ENCODE peak calls at places on chromosomes 13 and 19, in eight cellular contexts. N, G, A, I, C, K, F and H are unnamed samples.

GRCh38 chr13:101623469-101624209 is 171.2 kb downstream of the ITGBL1 start:
- DNase-seq in F (no peak), N (peak; percentile 36), I (no peak), G (no peak), K (peak; percentile 7), A (no peak), C (no peak), H (no peak)

GRCh38 chr19:48539503-48540096 is 12.4 kb upstream of the SULT2B1 start:
- DNase-seq in K (no peak), G (peak; percentile 30), A (peak; percentile 59), F (no peak), C (no peak), N (peak; percentile 80), I (no peak), H (no peak)

GRCh38 chr13:49219647-49220034 is 497 bp upstream of the MLNR start:
- DNase-seq in K (no peak), G (peak; percentile 10), N (peak; percentile 18), C (no peak), A (no peak), I (no peak), F (no peak), H (no peak)

GRCh38 chr13:66009241-66009640 is 1220.9 kb downstream of the PCDH9 start:
- DNase-seq in G (no peak), C (no peak), N (no peak), I (no peak), F (no peak), A (no peak), K (no peak), H (no peak)

GRCh38 chr19:34598217-34599155 is 78.5 kb downstream of the SCGB2B2 start:
- DNase-seq in I (no peak), A (no peak), G (no peak), N (no peak), F (peak; percentile 46), C (no peak), K (no peak), H (no peak)

GRCh38 chr13:48446454-48446853 is 33.5 kb upstream of the LPAR6 start:
- DNase-seq in C (no peak), F (no peak), A (no peak), G (no peak), I (no peak), N (peak; percentile 72), K (peak; percentile 3), H (no peak)

GRCh38 chr13:98233127-98233526 is 56.1 kb upstream of the RNF113B start:
- DNase-seq in A (no peak), G (no peak), C (no peak), F (no peak), N (no peak), K (no peak), I (no peak), H (no peak)

GRCh38 chr13:90545070-90545840 is 802.2 kb upstream of the MIR17HG start:
- DNase-seq in G (no peak), C (no peak), A (no peak), N (peak; percentile 32), F (no peak), I (no peak), K (no peak), H (no peak)

GRCh38 chr19:2561895-2562294 is 86.0 kb downstream of the GADD45B start:
- DNase-seq in N (no peak), G (no peak), C (peak; percentile 52), F (peak; percentile 37), K (no peak), I (no peak), A (no peak), H (no peak)

GRCh38 chr13:30119476-30119875 is 187.9 kb downstream of the KATNAL1 start:
- DNase-seq in G (no peak), I (no peak), K (peak; percentile 19), F (no peak), N (peak; percentile 94), A (no peak), C (no peak), H (no peak)

GRCh38 chr13:27789153-27789494 is 3.2 kb upstream of the GSX1 start:
- DNase-seq in G (no peak), A (no peak), F (no peak), I (no peak), C (no peak), K (no peak), N (no peak), H (no peak)

GRCh38 chr19:43682824-43683661 is 13.1 kb upstream of the PLAUR start:
- DNase-seq in I (no peak), G (no peak), N (no peak), C (no peak), K (no peak), A (no peak), F (no peak), H (no peak)

GRCh38 chr19:5663904-5664303 is 16.4 kb downstream of the MICOS13 start:
- DNase-seq in K (no peak), I (no peak), C (no peak), F (no peak), G (no peak), N (no peak), A (no peak), H (no peak)

GRCh38 chr19:34224996-34225658 is 29.2 kb upstream of the GARRE1 start:
- DNase-seq in C (no peak), I (no peak), F (no peak), A (no peak), K (no peak), G (no peak), N (peak; percentile 58), H (no peak)